ENCODE peak calls at places on chromosome 9, in eight cellular contexts. Z is CD4-positive, alpha-beta memory T cell; S is esophagus squamous epithelium; O is dorsolateral prefrontal cortex; X is body of pancreas; V is CD8-positive, alpha-beta T cell; L is fibroblast of mammary gland; C is CD8-positive, alpha-beta memory T cell. J is an unnamed sample.

GRCh38 chr9:122827759-122828090 is 663 bp downstream of the PDCL start:
- DNase-seq in Z (no peak), O (no peak), C (no peak), L (peak; percentile 25), X (peak; percentile 10), V (no peak), S (no peak), J (no peak)

GRCh38 chr9:21121079-21121478 is 20.6 kb downstream of the IFNW1 start:
- DNase-seq in V (no peak), S (no peak), O (no peak), C (no peak), L (no peak), Z (no peak), X (no peak), J (no peak)

GRCh38 chr9:136946228-136946892 is 1.3 kb downstream of the C8G start:
- DNase-seq in L (no peak), X (no peak), Z (no peak), C (no peak), V (no peak), S (no peak), O (no peak), J (no peak)

GRCh38 chr9:89919171-89919681 is 314.4 kb downstream of the GADD45G start:
- DNase-seq in X (peak; percentile 64), O (no peak), L (no peak), S (no peak), V (no peak), Z (peak; percentile 22), C (no peak), J (peak; percentile 44)

GRCh38 chr9:100277166-100277979 is 75.4 kb downstream of the TEX10 start:
- DNase-seq in C (no peak), S (no peak), L (peak; percentile 91), O (no peak), V (no peak), X (no peak), Z (no peak), J (no peak)

GRCh38 chr9:37342895-37343294 is 79.6 kb upstream of the GRHPR start:
- DNase-seq in X (no peak), L (no peak), Z (no peak), C (no peak), V (no peak), O (no peak), S (no peak), J (no peak)

GRCh38 chr9:114364123-114364522 is 23.7 kb downstream of the AKNA start:
- DNase-seq in C (no peak), X (no peak), O (no peak), Z (no peak), L (peak; percentile 90), V (no peak), S (no peak), J (no peak)

GRCh38 chr9:37992924-37993349 is 76.1 kb downstream of the SHB start:
- DNase-seq in V (no peak), S (no peak), Z (no peak), X (no peak), L (no peak), O (no peak), C (no peak), J (no peak)

GRCh38 chr9:36123511-36123910 is 13.0 kb upstream of the GLIPR2 start:
- DNase-seq in X (no peak), Z (no peak), L (no peak), V (no peak), S (no peak), C (no peak), O (no peak), J (no peak)

GRCh38 chr9:2220036-2220435 is 204.9 kb downstream of the SMARCA2 start:
- DNase-seq in Z (no peak), S (no peak), L (no peak), X (no peak), V (no peak), C (no peak), O (no peak), J (no peak)

GRCh38 chr9:33739407-33739806 is 56.0 kb upstream of the PRSS3 start:
- DNase-seq in X (no peak), C (no peak), O (no peak), S (no peak), V (no peak), L (no peak), Z (no peak), J (no peak)

GRCh38 chr9:109799792-109800191 is 19.8 kb downstream of the PALM2AKAP2 start:
- DNase-seq in X (no peak), C (no peak), V (no peak), Z (no peak), S (no peak), O (no peak), L (peak; percentile 72), J (no peak)

GRCh38 chr9:91197232-91198181 is 164.2 kb downstream of the AUH start:
- DNase-seq in L (peak; percentile 100), V (no peak), C (no peak), S (no peak), Z (no peak), X (peak; percentile 91), O (no peak), J (peak; percentile 83)

GRCh38 chr9:130444565-130445221 is at the start of gene ASS1:
- DNase-seq in X (peak; percentile 92), C (no peak), S (no peak), Z (peak; percentile 24), O (no peak), V (no peak), L (no peak), J (peak; percentile 78)

GRCh38 chr9:87973122-87973521 is 1.2 kb downstream of the CDK20 start:
- DNase-seq in S (no peak), V (no peak), O (no peak), Z (no peak), X (no peak), L (no peak), C (no peak), J (no peak)

GRCh38 chr9:87970602-87971001 is 3.7 kb downstream of the CDK20 start:
- DNase-seq in O (no peak), L (no peak), S (no peak), Z (no peak), C (no peak), X (no peak), V (no peak), J (no peak)

GRCh38 chr9:87968155-87968554 is 6.2 kb downstream of the CDK20 start:
- DNase-seq in L (no peak), O (no peak), S (no peak), C (no peak), Z (no peak), V (no peak), X (no peak), J (no peak)

GRCh38 chr9:87973791-87974292 is 491 bp downstream of the CDK20 start:
- DNase-seq in C (no peak), X (no peak), V (no peak), Z (no peak), S (no peak), L (no peak), O (no peak), J (no peak)
- H3K4me3 ChIP-seq in C (peak overlapping the region; percentile 95), X (peak overlapping the region; percentile 14), V (peak overlapping the region; percentile 81), Z (peak overlapping the region; percentile 96), S (peak overlapping the region; percentile 51), L (peak overlapping the region; percentile 72), O (peak overlapping the region; percentile 83), J (peak overlapping the region; percentile 51)

GRCh38 chr9:16701347-16701746 is 169.1 kb downstream of the BNC2 start:
- DNase-seq in V (no peak), S (no peak), O (no peak), Z (no peak), X (no peak), L (no peak), C (no peak), J (no peak)

GRCh38 chr9:16704096-16704488 is 166.4 kb downstream of the BNC2 start:
- DNase-seq in S (no peak), O (no peak), L (peak; percentile 62), C (no peak), X (no peak), V (no peak), Z (no peak), J (no peak)

GRCh38 chr9:16704489-16705111 is 165.9 kb downstream of the BNC2 start:
- DNase-seq in V (no peak), X (peak; percentile 16), C (no peak), L (no peak), O (no peak), Z (no peak), S (no peak), J (no peak)

GRCh38 chr9:16708638-16709435 is 161.6 kb downstream of the BNC2 start:
- DNase-seq in Z (no peak), O (no peak), L (peak; percentile 80), V (no peak), C (no peak), X (no peak), S (no peak), J (no peak)

GRCh38 chr9:16705121-16705604 is 165.3 kb downstream of the BNC2 start:
- DNase-seq in L (peak; percentile 100), O (no peak), Z (no peak), X (peak; percentile 44), S (no peak), C (no peak), V (no peak), J (peak; percentile 77)
- H3K4me3 ChIP-seq in L (peak overlapping the region; percentile 39), O (peak overlapping the region; percentile 35), Z (no peak overlapping the region), X (no peak overlapping the region), S (no peak overlapping the region), C (no peak overlapping the region), V (no peak overlapping the region), J (no peak overlapping the region)

GRCh38 chr9:77176686-77177142 is 620 bp upstream of the VPS13A start:
- DNase-seq in S (no peak), L (no peak), C (no peak), V (no peak), O (no peak), X (no peak), Z (no peak), J (no peak)

GRCh38 chr9:77177143-77177893 is at the start of gene VPS13A:
- DNase-seq in O (peak; percentile 79), Z (peak; percentile 89), S (peak; percentile 48), X (peak; percentile 96), V (peak; percentile 74), C (peak; percentile 88), L (peak; percentile 83), J (peak; percentile 93)

GRCh38 chr9:77177894-77178794 is 810 bp downstream of the VPS13A start:
- DNase-seq in O (no peak), V (peak; percentile 19), X (peak; percentile 57), Z (peak; percentile 46), C (peak; percentile 52), L (peak; percentile 14), S (no peak), J (peak; percentile 50)

GRCh38 chr9:77175152-77175551 is 2.2 kb upstream of the VPS13A start:
- DNase-seq in O (no peak), V (no peak), S (no peak), X (no peak), Z (no peak), C (no peak), L (no peak), J (no peak)

GRCh38 chr9:77176106-77176505 is 1.2 kb upstream of the VPS13A start:
- DNase-seq in S (no peak), L (no peak), Z (no peak), C (no peak), O (no peak), V (no peak), X (no peak), J (no peak)
- H3K4me3 ChIP-seq in S (no peak overlapping the region), L (no peak overlapping the region), Z (no peak overlapping the region), C (no peak overlapping the region), O (no peak overlapping the region), V (no peak overlapping the region), X (no peak overlapping the region), J (no peak overlapping the region)

DNA sequence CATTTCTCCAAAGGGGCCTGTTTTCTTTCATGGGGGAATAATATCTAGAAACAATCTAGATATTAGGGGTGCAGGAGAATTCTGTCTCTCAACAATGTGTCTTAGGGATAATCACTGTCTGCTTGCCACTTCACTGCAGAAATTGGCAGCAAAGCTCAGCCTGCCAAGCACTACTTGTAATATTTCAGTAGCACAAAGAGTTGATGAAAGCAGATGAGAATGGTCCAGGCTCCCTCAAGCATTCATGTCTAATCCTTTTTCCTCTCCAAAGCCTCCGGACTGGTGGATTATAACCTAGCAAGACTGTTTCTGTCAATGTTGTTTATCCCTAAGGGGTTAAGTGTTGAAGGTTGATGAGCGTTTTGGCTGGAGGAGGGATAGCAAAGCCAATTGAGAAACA is 13.3 kb upstream of the MPDZ start:
- DNase-seq in O (no peak), X (no peak), Z (no peak), V (no peak), C (no peak), S (no peak), L (no peak), J (no peak)
- H3K4me3 ChIP-seq in O (no peak overlapping the region), X (no peak overlapping the region), Z (no peak overlapping the region), V (no peak overlapping the region), C (no peak overlapping the region), S (no peak overlapping the region), L (no peak overlapping the region), J (no peak overlapping the region)